ENCODE peak calls at places on chromosome X, in four cellular contexts. One of them, this sample, is unnamed.

GRCh38 chrX:103585421-103586313 is at the start of gene TCEAL4:
- DNase-seq in AG10803: peak
- DNase-seq in fibroblast of lung: peak
- DNase-seq in heart right ventricle: peak
- DNase-seq in this sample: no peak

GRCh38 chrX:70264784-70265183 is 3.4 kb upstream of the ARR3 start:
- DNase-seq in heart right ventricle: no peak
- DNase-seq in AG10803: no peak
- DNase-seq in fibroblast of lung: peak
- DNase-seq in this sample: peak

GRCh38 chrX:96721398-96721797 is 36.8 kb downstream of the DIAPH2 start:
- DNase-seq in heart right ventricle: no peak
- DNase-seq in fibroblast of lung: peak
- DNase-seq in AG10803: no peak
- DNase-seq in this sample: no peak

GRCh38 chrX:45295587-45295986 is 94.9 kb upstream of the DIPK2B start:
- DNase-seq in fibroblast of lung: peak
- DNase-seq in heart right ventricle: no peak
- DNase-seq in AG10803: peak
- DNase-seq in this sample: peak

GRCh38 chrX:51837451-51837850 is 56.0 kb upstream of the MAGED1 start:
- DNase-seq in heart right ventricle: no peak
- DNase-seq in AG10803: no peak
- DNase-seq in fibroblast of lung: no peak
- DNase-seq in this sample: no peak

GRCh38 chrX:85243761-85244410 is at the start of the genes SATL1 and ZNF711:
- DNase-seq in heart right ventricle: peak
- DNase-seq in fibroblast of lung: peak
- DNase-seq in AG10803: peak
- DNase-seq in this sample: peak

GRCh38 chrX:24412637-24413363 is 52.3 kb upstream of the PDK3 start:
- DNase-seq in fibroblast of lung: no peak
- DNase-seq in heart right ventricle: no peak
- DNase-seq in AG10803: no peak
- DNase-seq in this sample: no peak

GRCh38 chrX:11998944-11999343 is 139.3 kb upstream of the FRMPD4 start:
- DNase-seq in AG10803: no peak
- DNase-seq in heart right ventricle: no peak
- DNase-seq in fibroblast of lung: no peak
- DNase-seq in this sample: no peak

GRCh38 chrX:47297874-47298273 is 65.1 kb downstream of the USP11 start:
- DNase-seq in fibroblast of lung: no peak
- DNase-seq in AG10803: no peak
- DNase-seq in heart right ventricle: no peak
- DNase-seq in this sample: no peak

GRCh38 chrX:123860983-123861382 is 1.1 kb downstream of the XIAP start:
- DNase-seq in heart right ventricle: no peak
- DNase-seq in fibroblast of lung: peak
- DNase-seq in AG10803: no peak
- DNase-seq in this sample: peak

GRCh38 chrX:111874241-111874640 is 1.7 kb upstream of the TRPC5OS start:
- DNase-seq in AG10803: no peak
- DNase-seq in fibroblast of lung: no peak
- DNase-seq in heart right ventricle: no peak
- DNase-seq in this sample: no peak

GRCh38 chrX:85375333-85375738 is 4.1 kb downstream of the POF1B start:
- DNase-seq in heart right ventricle: peak
- DNase-seq in fibroblast of lung: no peak
- DNase-seq in AG10803: no peak
- DNase-seq in this sample: no peak

GRCh38 chrX:39821011-39821708 is 276.6 kb downstream of the BCOR start:
- DNase-seq in AG10803: peak
- DNase-seq in fibroblast of lung: peak
- DNase-seq in heart right ventricle: no peak
- DNase-seq in this sample: peak

GRCh38 chrX:58025979-58026378 is 115.7 kb upstream of the ZXDA start:
- DNase-seq in fibroblast of lung: peak
- DNase-seq in heart right ventricle: peak
- DNase-seq in AG10803: peak
- DNase-seq in this sample: peak

GRCh38 chrX:74922922-74923321 is 2.3 kb downstream of the NEXMIF start:
- DNase-seq in AG10803: no peak
- DNase-seq in heart right ventricle: no peak
- DNase-seq in fibroblast of lung: no peak
- DNase-seq in this sample: no peak

GRCh38 chrX:41435708-41436107 is 11.4 kb upstream of the NYX start:
- DNase-seq in heart right ventricle: no peak
- DNase-seq in fibroblast of lung: no peak
- DNase-seq in AG10803: no peak
- DNase-seq in this sample: no peak

GRCh38 chrX:29862126-29862664 is 353.2 kb upstream of the MAGEB2 start:
- DNase-seq in AG10803: no peak
- DNase-seq in heart right ventricle: no peak
- DNase-seq in fibroblast of lung: no peak
- DNase-seq in this sample: no peak

GRCh38 chrX:7214251-7214650 is 66.3 kb upstream of the PUDP start:
- DNase-seq in fibroblast of lung: no peak
- DNase-seq in AG10803: peak
- DNase-seq in heart right ventricle: no peak
- DNase-seq in this sample: peak

DNA sequence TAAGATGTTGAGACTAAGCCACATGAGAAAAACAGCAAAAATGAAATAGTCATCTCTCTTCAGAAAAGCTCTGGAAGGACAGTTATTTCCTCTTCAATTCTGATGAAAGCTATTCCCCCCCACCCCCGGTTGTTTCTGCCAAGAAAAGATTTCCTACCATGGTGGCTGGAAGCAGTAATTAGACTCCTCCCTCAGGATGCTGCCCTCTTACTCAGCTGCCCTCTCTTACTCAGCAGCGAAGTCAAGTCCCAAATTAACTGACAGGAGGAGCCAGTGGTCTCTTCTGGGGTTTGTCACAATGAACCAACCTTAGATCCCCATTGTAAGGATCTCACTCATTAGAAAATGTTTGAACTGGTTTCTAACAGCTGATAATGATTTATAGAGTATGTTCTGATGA is 38.0 kb downstream of the GPM6B start:
- DNase-seq in AG10803: peak
- DNase-seq in fibroblast of lung: peak
- DNase-seq in heart right ventricle: peak
- DNase-seq in this sample: peak
- TF ChIP-seq CTCF in AG10803: no peak
- TF ChIP-seq CTCF in fibroblast of lung: no peak
- TF ChIP-seq CTCF in heart right ventricle: no peak
- TF ChIP-seq CTCF in this sample: no peak

DNA sequence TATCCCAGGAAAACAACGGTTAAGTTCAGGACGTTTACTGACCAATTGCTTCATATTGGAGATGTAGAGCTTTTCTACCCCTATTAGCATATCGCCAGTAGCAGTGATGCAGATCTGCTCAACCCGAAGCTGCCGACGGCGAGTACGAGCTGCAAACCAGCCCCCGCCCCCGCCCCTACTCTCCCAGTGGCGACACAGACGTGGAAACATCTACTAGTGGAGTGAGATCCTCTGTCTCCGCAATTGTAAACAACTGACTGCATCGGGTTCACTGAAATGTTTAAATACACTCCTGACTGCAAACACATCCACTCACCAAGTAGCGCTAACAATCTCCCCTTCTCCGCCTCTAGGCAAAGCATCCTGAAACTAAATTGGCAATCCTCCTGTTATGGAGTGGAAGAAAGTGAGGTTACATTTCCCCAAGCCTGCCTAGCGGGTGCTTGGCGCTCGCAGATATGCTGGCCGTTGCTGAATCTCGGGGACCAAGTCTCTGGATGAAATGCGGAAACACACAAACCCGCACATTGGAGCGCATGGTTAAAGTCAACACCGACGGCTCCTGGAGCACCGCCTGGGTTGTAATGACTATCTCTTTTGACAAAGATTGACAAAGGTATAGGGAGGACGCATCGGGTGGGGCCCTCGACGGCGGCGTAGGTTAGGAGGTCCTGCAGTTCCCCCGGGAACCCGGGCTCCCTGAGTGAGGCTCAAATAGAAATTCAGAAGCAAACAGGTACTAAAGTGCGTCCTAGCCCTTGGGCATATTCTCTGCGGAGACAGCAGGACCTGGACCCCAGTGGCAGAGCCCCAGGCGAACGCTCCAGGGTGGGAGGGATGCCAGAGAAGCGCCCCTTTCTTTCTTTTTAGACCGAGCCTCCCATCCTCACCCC is 116.9 kb upstream of the TEX13C start:
- DNase-seq in heart right ventricle: no peak
- DNase-seq in AG10803: no peak
- DNase-seq in fibroblast of lung: no peak
- DNase-seq in this sample: no peak
- H3K4me3 ChIP-seq in heart right ventricle: peak
- H3K4me3 ChIP-seq in AG10803: no peak
- H3K4me3 ChIP-seq in fibroblast of lung: no peak
- H3K4me3 ChIP-seq in this sample: no peak

GRCh38 chrX:154321624-154322023 is 26.0 kb downstream of the TKTL1 start:
- DNase-seq in fibroblast of lung: no peak
- DNase-seq in heart right ventricle: peak
- DNase-seq in AG10803: no peak
- DNase-seq in this sample: no peak
- TF ChIP-seq CTCF in fibroblast of lung: peak
- TF ChIP-seq CTCF in heart right ventricle: no peak
- TF ChIP-seq CTCF in AG10803: peak
- TF ChIP-seq CTCF in this sample: no peak

GRCh38 chrX:2928583-2929434 is at the start of gene ARSD:
- DNase-seq in fibroblast of lung: peak
- DNase-seq in heart right ventricle: peak
- DNase-seq in AG10803: peak
- DNase-seq in this sample: peak

GRCh38 chrX:2931155-2931554 is 2.0 kb upstream of the ARSD start:
- DNase-seq in heart right ventricle: no peak
- DNase-seq in AG10803: no peak
- DNase-seq in fibroblast of lung: no peak
- DNase-seq in this sample: no peak

GRCh38 chrX:2926664-2927275 is 2.4 kb downstream of the ARSD start:
- DNase-seq in AG10803: no peak
- DNase-seq in heart right ventricle: no peak
- DNase-seq in fibroblast of lung: no peak
- DNase-seq in this sample: no peak

GRCh38 chrX:2931612-2932011 is 2.5 kb upstream of the ARSD start:
- DNase-seq in fibroblast of lung: no peak
- DNase-seq in AG10803: no peak
- DNase-seq in heart right ventricle: no peak
- DNase-seq in this sample: no peak

DNA sequence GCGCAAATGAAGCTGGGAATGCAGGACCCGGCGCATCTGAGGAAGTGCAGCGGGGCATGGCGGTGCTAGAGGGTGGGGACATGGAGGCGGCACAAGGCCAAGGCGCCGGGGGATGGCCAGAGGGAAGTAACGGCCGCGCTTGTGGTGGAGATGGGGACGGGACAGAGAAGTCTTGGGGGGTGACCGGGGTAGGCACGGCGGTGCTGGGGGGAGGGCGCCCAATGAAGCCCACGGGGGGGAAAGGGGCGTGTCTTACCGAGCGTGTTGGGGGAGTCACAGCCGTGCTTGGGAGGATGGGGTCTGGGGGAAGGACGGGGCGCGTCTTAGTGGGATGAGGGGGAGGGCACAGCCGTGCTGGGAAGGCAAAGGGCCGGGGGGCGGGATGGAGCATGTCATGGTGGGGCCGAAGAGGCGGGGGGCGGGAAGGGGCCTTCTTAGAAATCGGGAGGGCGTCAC is 984 bp downstream of the ARSD start:
- DNase-seq in AG10803: no peak
- DNase-seq in heart right ventricle: peak
- DNase-seq in fibroblast of lung: no peak
- DNase-seq in this sample: no peak
- H3K4me3 ChIP-seq in AG10803: peak
- H3K4me3 ChIP-seq in heart right ventricle: peak
- H3K4me3 ChIP-seq in fibroblast of lung: peak
- H3K4me3 ChIP-seq in this sample: peak

DNA sequence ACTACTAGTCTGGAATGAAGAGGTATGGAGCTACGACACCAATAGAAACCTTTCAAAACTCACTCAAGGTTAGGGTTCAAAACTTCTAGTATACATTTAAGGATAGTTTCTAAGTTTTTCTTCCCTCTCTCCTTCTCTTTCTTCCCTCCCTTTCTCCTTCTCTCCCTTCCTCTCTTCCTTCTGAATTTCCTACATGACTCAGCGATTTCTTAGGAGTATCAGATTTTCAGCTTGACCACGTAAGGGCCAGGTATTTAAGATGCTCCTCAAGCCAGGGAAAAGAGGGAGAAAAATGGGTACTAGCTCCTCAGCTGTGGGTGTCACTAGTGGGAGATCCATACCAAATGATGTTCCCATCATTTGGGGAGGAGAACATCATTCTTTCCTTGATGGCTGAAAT is 55.9 kb upstream of the FTHL17 start:
- DNase-seq in AG10803: no peak
- DNase-seq in fibroblast of lung: no peak
- DNase-seq in heart right ventricle: no peak
- DNase-seq in this sample: no peak
- TF ChIP-seq CTCF in AG10803: no peak
- TF ChIP-seq CTCF in fibroblast of lung: no peak
- TF ChIP-seq CTCF in heart right ventricle: no peak
- TF ChIP-seq CTCF in this sample: no peak

GRCh38 chrX:133177202-133177601 is 41.0 kb downstream of the TFDP3 start:
- DNase-seq in heart right ventricle: no peak
- DNase-seq in fibroblast of lung: no peak
- DNase-seq in AG10803: no peak
- DNase-seq in this sample: no peak
- H3K4me3 ChIP-seq in heart right ventricle: no peak
- H3K4me3 ChIP-seq in fibroblast of lung: no peak
- H3K4me3 ChIP-seq in AG10803: no peak
- H3K4me3 ChIP-seq in this sample: no peak